ENCODE peak calls at places on chromosomes 3 and 15, in five cellular contexts. One of them, this sample, is unnamed.

GRCh38 chr3:16807981-16808380 is 76.8 kb upstream of the PLCL2 start:
- DNase-seq in upper lobe of left lung: no peak
- DNase-seq in mesothelial cell of epicardium: no peak
- DNase-seq in heart right ventricle: no peak
- DNase-seq in HFFc6: peak; percentile 4
- DNase-seq in this sample: no peak

GRCh38 chr15:88982946-88983342 is 69.8 kb upstream of the MFGE8 start:
- DNase-seq in heart right ventricle: no peak
- DNase-seq in HFFc6: no peak
- DNase-seq in upper lobe of left lung: no peak
- DNase-seq in mesothelial cell of epicardium: no peak
- DNase-seq in this sample: no peak

GRCh38 chr3:196519738-196520122 is 4.6 kb upstream of the SMCO1 start:
- DNase-seq in upper lobe of left lung: no peak
- DNase-seq in mesothelial cell of epicardium: no peak
- DNase-seq in heart right ventricle: no peak
- DNase-seq in HFFc6: no peak
- DNase-seq in this sample: no peak

GRCh38 chr3:187773963-187774789 is 28.9 kb upstream of the BCL6 start:
- DNase-seq in upper lobe of left lung: peak; percentile 68
- DNase-seq in HFFc6: no peak
- DNase-seq in mesothelial cell of epicardium: no peak
- DNase-seq in heart right ventricle: peak; percentile 18
- DNase-seq in this sample: no peak

GRCh38 chr15:68599560-68600071 is 20.8 kb downstream of the CORO2B start:
- DNase-seq in heart right ventricle: no peak
- DNase-seq in mesothelial cell of epicardium: no peak
- DNase-seq in upper lobe of left lung: no peak
- DNase-seq in HFFc6: peak; percentile 91
- DNase-seq in this sample: no peak

GRCh38 chr15:99454941-99455795 is 110.6 kb upstream of the MEF2A start:
- DNase-seq in upper lobe of left lung: peak; percentile 86
- DNase-seq in heart right ventricle: peak; percentile 94
- DNase-seq in HFFc6: peak; percentile 90
- DNase-seq in mesothelial cell of epicardium: peak; percentile 66
- DNase-seq in this sample: peak; percentile 54

GRCh38 chr3:139657434-139657833 is 20.3 kb downstream of the NMNAT3 start:
- DNase-seq in upper lobe of left lung: no peak
- DNase-seq in heart right ventricle: no peak
- DNase-seq in mesothelial cell of epicardium: no peak
- DNase-seq in HFFc6: no peak
- DNase-seq in this sample: no peak

GRCh38 chr3:4524423-4524769 is 31.2 kb downstream of the ITPR1 start:
- DNase-seq in upper lobe of left lung: no peak
- DNase-seq in heart right ventricle: peak; percentile 53
- DNase-seq in mesothelial cell of epicardium: no peak
- DNase-seq in HFFc6: no peak
- DNase-seq in this sample: no peak

GRCh38 chr3:128914966-128915645 is 35.7 kb downstream of the ACAD9 start:
- DNase-seq in HFFc6: no peak
- DNase-seq in heart right ventricle: no peak
- DNase-seq in upper lobe of left lung: no peak
- DNase-seq in mesothelial cell of epicardium: no peak
- DNase-seq in this sample: no peak

GRCh38 chr15:51450001-51450400 is 108.5 kb downstream of the GLDN start:
- DNase-seq in heart right ventricle: no peak
- DNase-seq in upper lobe of left lung: no peak
- DNase-seq in HFFc6: no peak
- DNase-seq in mesothelial cell of epicardium: no peak
- DNase-seq in this sample: no peak

GRCh38 chr15:42069025-42069424 is 25.3 kb downstream of the PLA2G4D start:
- DNase-seq in heart right ventricle: no peak
- DNase-seq in HFFc6: no peak
- DNase-seq in upper lobe of left lung: no peak
- DNase-seq in mesothelial cell of epicardium: no peak
- DNase-seq in this sample: no peak
- TF ChIP-seq CTCF in heart right ventricle: no peak
- TF ChIP-seq CTCF in HFFc6: no peak
- TF ChIP-seq CTCF in upper lobe of left lung: no peak
- TF ChIP-seq CTCF in mesothelial cell of epicardium: no peak
- TF ChIP-seq CTCF in this sample: no peak

GRCh38 chr15:79130535-79131130 is 40.1 kb upstream of the RASGRF1 start:
- DNase-seq in upper lobe of left lung: no peak
- DNase-seq in heart right ventricle: no peak
- DNase-seq in HFFc6: no peak
- DNase-seq in mesothelial cell of epicardium: no peak
- DNase-seq in this sample: no peak
- TF ChIP-seq CTCF in upper lobe of left lung: no peak
- TF ChIP-seq CTCF in heart right ventricle: no peak
- TF ChIP-seq CTCF in HFFc6: no peak
- TF ChIP-seq CTCF in mesothelial cell of epicardium: peak; percentile 29
- TF ChIP-seq CTCF in this sample: no peak

GRCh38 chr15:60077581-60078359 is 73.7 kb downstream of the FOXB1 start:
- DNase-seq in heart right ventricle: no peak
- DNase-seq in HFFc6: no peak
- DNase-seq in upper lobe of left lung: no peak
- DNase-seq in mesothelial cell of epicardium: no peak
- DNase-seq in this sample: no peak

GRCh38 chr15:60076055-60076454 is 71.9 kb downstream of the FOXB1 start:
- DNase-seq in HFFc6: no peak
- DNase-seq in heart right ventricle: no peak
- DNase-seq in mesothelial cell of epicardium: no peak
- DNase-seq in upper lobe of left lung: no peak
- DNase-seq in this sample: no peak

GRCh38 chr15:60081976-60082375 is 77.9 kb downstream of the FOXB1 start:
- DNase-seq in upper lobe of left lung: no peak
- DNase-seq in HFFc6: no peak
- DNase-seq in heart right ventricle: no peak
- DNase-seq in mesothelial cell of epicardium: no peak
- DNase-seq in this sample: no peak

GRCh38 chr15:60076582-60077263 is 72.6 kb downstream of the FOXB1 start:
- DNase-seq in heart right ventricle: no peak
- DNase-seq in mesothelial cell of epicardium: no peak
- DNase-seq in HFFc6: no peak
- DNase-seq in upper lobe of left lung: no peak
- DNase-seq in this sample: no peak

DNA sequence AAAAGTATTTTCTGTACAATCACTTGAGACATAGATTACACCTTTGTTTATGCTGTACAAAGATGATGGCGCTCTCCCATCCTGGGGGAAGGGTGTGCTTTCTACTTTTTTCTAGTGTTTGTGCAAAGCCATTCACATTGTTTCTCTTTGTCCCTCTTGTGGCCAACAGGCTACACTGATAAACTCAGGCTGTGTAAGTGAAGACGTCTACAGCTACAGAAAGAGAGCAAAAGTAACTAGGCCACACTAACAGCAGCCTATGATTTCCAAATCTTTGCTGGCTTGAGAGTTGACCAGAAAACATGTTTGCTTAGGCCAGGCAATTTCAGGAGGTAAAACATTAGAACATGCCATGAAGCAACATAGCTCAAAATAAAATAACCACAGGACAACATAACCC is 75.1 kb downstream of the FOXB1 start:
- DNase-seq in HFFc6: no peak
- DNase-seq in heart right ventricle: no peak
- DNase-seq in upper lobe of left lung: no peak
- DNase-seq in mesothelial cell of epicardium: no peak
- DNase-seq in this sample: no peak
- TF ChIP-seq CTCF in HFFc6: peak; percentile 42
- TF ChIP-seq CTCF in heart right ventricle: no peak
- TF ChIP-seq CTCF in upper lobe of left lung: peak; percentile 8
- TF ChIP-seq CTCF in mesothelial cell of epicardium: peak; percentile 31
- TF ChIP-seq CTCF in this sample: no peak

GRCh38 chr3:39406368-39407258 is at the start of gene RPSA:
- DNase-seq in heart right ventricle: peak; percentile 93
- DNase-seq in HFFc6: peak; percentile 98
- DNase-seq in mesothelial cell of epicardium: peak; percentile 90
- DNase-seq in upper lobe of left lung: peak; percentile 98
- DNase-seq in this sample: peak; percentile 68
- TF ChIP-seq CTCF in heart right ventricle: peak; percentile 49
- TF ChIP-seq CTCF in HFFc6: peak; percentile 55
- TF ChIP-seq CTCF in mesothelial cell of epicardium: no peak
- TF ChIP-seq CTCF in upper lobe of left lung: peak; percentile 35
- TF ChIP-seq CTCF in this sample: no peak

GRCh38 chr3:32256206-32256605 is 17.7 kb downstream of the CMTM8 start:
- DNase-seq in heart right ventricle: no peak
- DNase-seq in mesothelial cell of epicardium: no peak
- DNase-seq in HFFc6: no peak
- DNase-seq in upper lobe of left lung: no peak
- DNase-seq in this sample: no peak
- TF ChIP-seq CTCF in heart right ventricle: no peak
- TF ChIP-seq CTCF in mesothelial cell of epicardium: no peak
- TF ChIP-seq CTCF in HFFc6: no peak
- TF ChIP-seq CTCF in upper lobe of left lung: no peak
- TF ChIP-seq CTCF in this sample: no peak

GRCh38 chr3:159326998-159327397 is 525.1 kb downstream of the MFSD1 start:
- DNase-seq in heart right ventricle: no peak
- DNase-seq in upper lobe of left lung: no peak
- DNase-seq in mesothelial cell of epicardium: no peak
- DNase-seq in HFFc6: no peak
- DNase-seq in this sample: no peak

GRCh38 chr3:159323848-159324247 is 522.0 kb downstream of the MFSD1 start:
- DNase-seq in heart right ventricle: no peak
- DNase-seq in HFFc6: no peak
- DNase-seq in upper lobe of left lung: no peak
- DNase-seq in mesothelial cell of epicardium: no peak
- DNase-seq in this sample: no peak

GRCh38 chr3:159319156-159319555 is 517.3 kb downstream of the MFSD1 start:
- DNase-seq in heart right ventricle: no peak
- DNase-seq in mesothelial cell of epicardium: no peak
- DNase-seq in HFFc6: no peak
- DNase-seq in upper lobe of left lung: no peak
- DNase-seq in this sample: no peak

GRCh38 chr3:159322322-159322939 is 520.6 kb downstream of the MFSD1 start:
- DNase-seq in mesothelial cell of epicardium: peak; percentile 40
- DNase-seq in upper lobe of left lung: peak; percentile 32
- DNase-seq in HFFc6: no peak
- DNase-seq in heart right ventricle: no peak
- DNase-seq in this sample: no peak
- TF ChIP-seq CTCF in mesothelial cell of epicardium: peak; percentile 71
- TF ChIP-seq CTCF in upper lobe of left lung: peak; percentile 36
- TF ChIP-seq CTCF in HFFc6: peak; percentile 94
- TF ChIP-seq CTCF in heart right ventricle: peak; percentile 73
- TF ChIP-seq CTCF in this sample: no peak

GRCh38 chr3:127792664-127793292 is 29.5 kb downstream of the MGLL start:
- DNase-seq in heart right ventricle: peak; percentile 75
- DNase-seq in mesothelial cell of epicardium: peak; percentile 70
- DNase-seq in HFFc6: peak; percentile 86
- DNase-seq in upper lobe of left lung: peak; percentile 38
- DNase-seq in this sample: peak; percentile 38

GRCh38 chr3:127789051-127789450 is 33.3 kb downstream of the MGLL start:
- DNase-seq in heart right ventricle: no peak
- DNase-seq in HFFc6: no peak
- DNase-seq in mesothelial cell of epicardium: no peak
- DNase-seq in upper lobe of left lung: peak; percentile 9
- DNase-seq in this sample: no peak

GRCh38 chr3:127790009-127790533 is 32.2 kb downstream of the MGLL start:
- DNase-seq in heart right ventricle: no peak
- DNase-seq in upper lobe of left lung: peak; percentile 18
- DNase-seq in mesothelial cell of epicardium: no peak
- DNase-seq in HFFc6: no peak
- DNase-seq in this sample: no peak

GRCh38 chr3:127790580-127791183 is 31.6 kb downstream of the MGLL start:
- DNase-seq in mesothelial cell of epicardium: no peak
- DNase-seq in HFFc6: no peak
- DNase-seq in upper lobe of left lung: peak; percentile 19
- DNase-seq in heart right ventricle: no peak
- DNase-seq in this sample: no peak

GRCh38 chr3:127791221-127791913 is 30.9 kb downstream of the MGLL start:
- DNase-seq in heart right ventricle: no peak
- DNase-seq in mesothelial cell of epicardium: peak; percentile 46
- DNase-seq in upper lobe of left lung: peak; percentile 39
- DNase-seq in HFFc6: peak; percentile 86
- DNase-seq in this sample: no peak
- TF ChIP-seq CTCF in heart right ventricle: peak; percentile 15
- TF ChIP-seq CTCF in mesothelial cell of epicardium: no peak
- TF ChIP-seq CTCF in upper lobe of left lung: no peak
- TF ChIP-seq CTCF in HFFc6: peak; percentile 68
- TF ChIP-seq CTCF in this sample: no peak

GRCh38 chr3:104635872-104636580 is 730.7 kb upstream of the ALCAM start:
- DNase-seq in HFFc6: no peak
- DNase-seq in mesothelial cell of epicardium: no peak
- DNase-seq in upper lobe of left lung: no peak
- DNase-seq in heart right ventricle: no peak
- DNase-seq in this sample: no peak
- TF ChIP-seq CTCF in HFFc6: peak; percentile 13
- TF ChIP-seq CTCF in mesothelial cell of epicardium: no peak
- TF ChIP-seq CTCF in upper lobe of left lung: no peak
- TF ChIP-seq CTCF in heart right ventricle: no peak
- TF ChIP-seq CTCF in this sample: no peak

GRCh38 chr3:210649-211048 is 14.1 kb downstream of the CHL1 start:
- DNase-seq in heart right ventricle: no peak
- DNase-seq in mesothelial cell of epicardium: no peak
- DNase-seq in upper lobe of left lung: no peak
- DNase-seq in HFFc6: no peak
- DNase-seq in this sample: no peak

GRCh38 chr3:204102-204501 is 7.5 kb downstream of the CHL1 start:
- DNase-seq in mesothelial cell of epicardium: no peak
- DNase-seq in HFFc6: no peak
- DNase-seq in heart right ventricle: no peak
- DNase-seq in upper lobe of left lung: no peak
- DNase-seq in this sample: no peak

GRCh38 chr3:212432-212831 is 15.9 kb downstream of the CHL1 start:
- DNase-seq in heart right ventricle: no peak
- DNase-seq in mesothelial cell of epicardium: no peak
- DNase-seq in upper lobe of left lung: no peak
- DNase-seq in HFFc6: no peak
- DNase-seq in this sample: no peak

DNA sequence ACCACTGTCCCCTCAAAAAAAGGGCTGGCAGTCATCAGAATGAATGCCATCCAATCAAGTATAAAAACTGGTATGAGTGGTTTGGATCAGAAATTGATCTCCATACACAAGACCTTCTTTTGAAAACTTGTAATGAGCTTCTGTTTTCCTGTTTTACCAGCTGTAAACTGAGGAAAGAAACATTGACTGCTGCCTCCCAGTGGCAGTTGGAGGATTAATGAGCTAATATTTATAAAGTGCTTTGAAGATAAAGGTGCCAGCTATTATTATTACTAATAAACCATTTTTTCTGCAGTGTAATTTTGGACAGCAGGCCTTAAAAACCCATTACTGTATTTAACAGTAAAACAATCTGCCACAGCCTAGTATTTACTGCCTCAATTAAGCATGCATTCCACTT is 11.4 kb downstream of the CHL1 start:
- DNase-seq in heart right ventricle: no peak
- DNase-seq in HFFc6: no peak
- DNase-seq in upper lobe of left lung: no peak
- DNase-seq in mesothelial cell of epicardium: no peak
- DNase-seq in this sample: no peak
- TF ChIP-seq CTCF in heart right ventricle: no peak
- TF ChIP-seq CTCF in HFFc6: no peak
- TF ChIP-seq CTCF in upper lobe of left lung: no peak
- TF ChIP-seq CTCF in mesothelial cell of epicardium: no peak
- TF ChIP-seq CTCF in this sample: no peak